ENCODE peak calls at places on chromosomes 4 and X, in nine cellular contexts. F is spleen, W is cardiac fibroblast, M is AG04450, L is AG10803, K is lower leg skin, A is neural crest cell, E is cardiac muscle cell, S is ovary. I is an unnamed sample.

GRCh38 chr4:143714290-143714625 is 13.8 kb upstream of the FREM3 start:
- DNase-seq in K (no peak), L (no peak), S (no peak), A (no peak), F (no peak), E (no peak), W (no peak), M (no peak), I (no peak)

GRCh38 chr4:72786401-72786990 is 217.5 kb upstream of the ADAMTS3 start:
- DNase-seq in K (no peak), M (no peak), F (no peak), S (no peak), L (no peak), W (no peak), A (no peak), E (no peak), I (no peak)

GRCh38 chrX:150605603-150606002 is 37.2 kb downstream of the MTM1 start:
- DNase-seq in W (no peak), E (no peak), F (no peak), A (no peak), S (no peak), M (no peak), K (no peak), L (no peak), I (no peak)

GRCh38 chr4:33715996-33716395 is 2528.3 kb downstream of the ARAP2 start:
- DNase-seq in L (peak), F (no peak), K (no peak), E (no peak), M (no peak), A (no peak), W (peak), S (no peak), I (no peak)

GRCh38 chr4:152961752-152962117 is 25.6 kb downstream of the FHDC1 start:
- DNase-seq in E (no peak), L (no peak), K (no peak), M (no peak), S (no peak), A (no peak), W (peak), F (no peak), I (no peak)

GRCh38 chr4:12319765-12320164 is 891.1 kb upstream of the HS3ST1 start:
- DNase-seq in W (peak), S (no peak), E (no peak), F (no peak), K (no peak), M (no peak), A (no peak), L (no peak), I (no peak)

GRCh38 chrX:91257388-91257787 is 177.3 kb upstream of the PABPC5 start:
- DNase-seq in F (no peak), M (no peak), E (no peak), A (no peak), W (no peak), L (no peak), S (no peak), K (no peak), I (no peak)

GRCh38 chr4:187396106-187396505 is 599.5 kb upstream of the ZFP42 start:
- DNase-seq in L (no peak), M (no peak), A (no peak), W (no peak), F (no peak), S (no peak), E (no peak), K (no peak), I (no peak)

GRCh38 chr4:137384476-137384875 is 147.8 kb downstream of the PCDH18 start:
- DNase-seq in S (no peak), M (no peak), E (no peak), L (no peak), F (no peak), K (no peak), W (no peak), A (no peak), I (no peak)

GRCh38 chr4:182367153-182367552 is 124.0 kb downstream of the TENM3 start:
- DNase-seq in A (no peak), M (no peak), W (peak), E (no peak), F (no peak), K (no peak), S (no peak), L (no peak), I (no peak)

GRCh38 chrX:140664939-140665338 is 44.6 kb upstream of the LINC00632 start:
- DNase-seq in S (no peak), M (no peak), K (no peak), A (no peak), E (peak), F (no peak), W (peak), L (peak), I (no peak)
- TF ChIP-seq CTCF in S (no peak), M (peak), K (no peak), A (peak), E (peak), F (no peak), W (no peak), L (peak), I (no peak)

GRCh38 chr4:108355523-108356208 is 186.9 kb upstream of the LEF1 start:
- DNase-seq in M (no peak), E (no peak), A (no peak), F (no peak), W (no peak), K (no peak), L (no peak), S (no peak), I (no peak)
- TF ChIP-seq CTCF in M (no peak), E (no peak), A (no peak), F (no peak), W (no peak), K (no peak), L (no peak), S (no peak), I (no peak)

DNA sequence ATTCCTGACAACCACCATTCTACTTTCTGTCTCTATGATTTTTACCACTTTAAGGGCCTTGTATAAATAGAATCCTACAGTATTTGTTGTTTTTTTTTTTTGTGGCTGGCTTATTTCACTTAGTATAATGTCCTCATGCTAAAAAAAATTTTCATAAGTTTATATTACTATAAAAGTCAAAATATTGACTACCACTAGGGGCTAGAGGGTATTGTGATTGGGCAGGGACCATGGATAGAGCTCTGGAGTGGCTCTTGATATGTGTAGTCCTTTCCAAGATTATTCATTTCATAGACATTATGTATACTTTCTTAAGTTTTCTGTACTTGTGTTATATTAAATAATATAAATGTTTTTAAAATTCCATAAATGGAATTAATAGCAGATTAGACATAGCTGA is 34.6 kb downstream of the MYOZ2 start:
- DNase-seq in A (no peak), S (no peak), M (no peak), L (no peak), F (no peak), W (no peak), K (no peak), E (no peak), I (no peak)
- TF ChIP-seq CTCF in A (no peak), S (no peak), M (peak), L (peak), F (no peak), W (peak), K (no peak), E (peak), I (no peak)

DNA sequence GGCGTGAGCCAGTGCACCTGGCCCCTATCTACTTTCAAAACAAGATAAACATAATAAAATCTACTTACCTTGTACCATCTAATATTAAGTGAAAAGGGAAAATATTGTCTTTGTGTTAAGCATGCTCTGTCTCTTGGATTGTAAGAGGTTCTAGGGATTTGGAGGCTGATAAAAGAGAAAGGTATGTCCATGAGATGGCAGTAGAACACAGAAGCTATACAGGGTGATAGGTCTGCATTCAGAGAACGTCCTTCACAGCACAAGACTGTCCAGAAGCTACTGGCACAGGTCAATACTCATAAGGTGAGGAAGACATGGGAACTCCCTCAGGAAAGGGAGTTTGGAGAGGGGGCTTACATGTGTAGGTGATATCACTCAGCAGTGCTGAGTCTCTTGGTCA is 135.5 kb downstream of the TMEM47 start:
- DNase-seq in A (no peak), S (no peak), F (no peak), K (no peak), M (no peak), E (no peak), L (no peak), W (no peak), I (no peak)
- TF ChIP-seq CTCF in A (no peak), S (no peak), F (no peak), K (no peak), M (no peak), E (no peak), L (no peak), W (no peak), I (no peak)

DNA sequence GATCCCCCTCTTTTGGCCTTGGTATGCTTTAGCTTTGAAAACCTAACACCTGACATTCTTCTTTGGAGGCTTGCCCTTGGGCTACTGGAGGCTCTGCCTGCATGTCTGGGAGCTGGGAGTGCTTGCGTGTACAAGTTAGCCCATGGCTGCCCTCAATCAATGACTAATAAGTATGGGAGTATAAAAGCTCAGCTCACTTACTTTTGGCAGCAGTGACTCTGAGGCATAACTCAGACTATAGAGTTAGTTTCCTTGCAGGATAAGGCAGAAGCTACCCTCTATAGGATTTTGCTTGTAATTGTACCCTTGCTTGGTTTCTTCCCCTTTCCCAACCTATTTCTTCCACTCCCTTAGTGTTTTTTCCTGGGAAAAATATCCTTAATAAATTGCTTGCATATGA is 247.9 kb downstream of the PPP1R2C start:
- DNase-seq in S (no peak), E (peak), W (peak), L (peak), M (no peak), A (no peak), K (no peak), F (no peak), I (no peak)
- TF ChIP-seq CTCF in S (no peak), E (peak), W (peak), L (peak), M (no peak), A (no peak), K (no peak), F (no peak), I (no peak)

GRCh38 chrX:14533867-14534266 is 4.5 kb downstream of the GLRA2 start:
- DNase-seq in E (no peak), L (no peak), S (no peak), W (no peak), M (no peak), K (no peak), F (no peak), A (no peak), I (no peak)

GRCh38 chrX:14529288-14529989 is at the start of gene GLRA2:
- DNase-seq in K (no peak), E (peak), S (no peak), L (peak), W (peak), F (no peak), M (no peak), A (peak), I (no peak)

GRCh38 chrX:14528629-14529287 is 578 bp upstream of the GLRA2 start:
- DNase-seq in M (no peak), S (peak), L (peak), W (peak), F (peak), A (peak), K (peak), E (peak), I (no peak)
- TF ChIP-seq CTCF in M (peak), S (no peak), L (peak), W (peak), F (no peak), A (peak), K (no peak), E (peak), I (peak)

GRCh38 chrX:20248592-20249192 is 18.0 kb downstream of the RPS6KA3 start:
- DNase-seq in F (no peak), A (no peak), K (no peak), W (no peak), S (no peak), M (no peak), L (no peak), E (no peak), I (no peak)

GRCh38 chrX:20240201-20240600 is 26.5 kb downstream of the RPS6KA3 start:
- DNase-seq in F (no peak), W (peak), A (no peak), K (no peak), L (no peak), M (no peak), S (no peak), E (no peak), I (no peak)

GRCh38 chrX:20244936-20245335 is 21.8 kb downstream of the RPS6KA3 start:
- DNase-seq in A (no peak), M (no peak), K (no peak), W (peak), S (peak), F (no peak), L (peak), E (no peak), I (no peak)
- TF ChIP-seq CTCF in A (no peak), M (no peak), K (no peak), W (no peak), S (no peak), F (no peak), L (no peak), E (no peak), I (no peak)

GRCh38 chr4:126583509-126583908 is 1049.2 kb upstream of the INTU start:
- DNase-seq in E (peak), W (peak), L (peak), S (no peak), M (no peak), K (no peak), F (no peak), A (no peak), I (no peak)
- TF ChIP-seq CTCF in E (peak), W (peak), L (peak), S (no peak), M (peak), K (no peak), F (no peak), A (peak), I (no peak)

GRCh38 chr4:184649026-184649970 is at the start of the genes CASP3 and PRIMPOL:
- DNase-seq in A (peak), F (peak), W (peak), K (peak), L (peak), M (peak), S (peak), E (peak), I (peak)
- TF ChIP-seq CTCF in A (peak), F (no peak), W (peak), K (no peak), L (peak), M (peak), S (no peak), E (peak), I (no peak)